ENCODE peak calls at places on chromosomes 12 and 14, in five cellular contexts. N is mesendoderm, B is OCI-LY7, I is heart left ventricle, M is HL-60. V is an unnamed sample.

GRCh38 chr14:67158559-67158958 is 30.7 kb upstream of the GARIN2 start:
- DNase-seq in N (no peak), B (no peak), I (no peak), M (no peak), V (no peak)

GRCh38 chr12:51484119-51484518 is 59.5 kb downstream of the SLC4A8 start:
- DNase-seq in N (no peak), B (no peak), I (no peak), M (no peak), V (no peak)

GRCh38 chr12:91818236-91819131 is 327.2 kb downstream of the BTG1 start:
- DNase-seq in N (no peak), B (no peak), I (no peak), M (no peak), V (no peak)

GRCh38 chr12:92170050-92170449 is 24.4 kb upstream of the BTG1 start:
- DNase-seq in N (no peak), B (no peak), I (no peak), M (no peak), V (no peak)

GRCh38 chr12:104576980-104577925 is 120.5 kb downstream of the CHST11 start:
- DNase-seq in N (no peak), B (no peak), I (no peak), M (no peak), V (no peak)

GRCh38 chr12:44294649-44295048 is 458.8 kb downstream of the TMEM117 start:
- DNase-seq in N (no peak), B (peak; percentile 17), I (no peak), M (no peak), V (no peak)

GRCh38 chr14:67050892-67051291 is 138.3 kb upstream of the GARIN2 start:
- DNase-seq in N (no peak), B (no peak), I (no peak), M (no peak), V (no peak)

GRCh38 chr12:57180321-57180989 is 33.0 kb upstream of the LRP1-AS start:
- DNase-seq in N (no peak), B (no peak), I (no peak), M (no peak), V (no peak)

GRCh38 chr12:1435456-1435855 is 158.9 kb downstream of the FBXL14 start:
- DNase-seq in N (no peak), B (no peak), I (no peak), M (no peak), V (no peak)

GRCh38 chr12:122013792-122014590 is 7.7 kb upstream of the BCL7A start:
- DNase-seq in N (no peak), B (peak; percentile 79), I (no peak), M (no peak), V (no peak)

GRCh38 chr12:75720807-75721206 is 209.4 kb upstream of the KRR1 start:
- DNase-seq in N (peak; percentile 90), B (no peak), I (no peak), M (no peak), V (no peak)

GRCh38 chr12:75724913-75725312 is 213.5 kb upstream of the KRR1 start:
- DNase-seq in N (no peak), B (no peak), I (peak; percentile 67), M (no peak), V (no peak)

GRCh38 chr12:75722714-75723200 is 211.3 kb upstream of the KRR1 start:
- DNase-seq in N (peak; percentile 69), B (peak; percentile 21), I (peak; percentile 59), M (peak; percentile 73), V (no peak)

GRCh38 chr12:75721231-75721641 is 209.8 kb upstream of the KRR1 start:
- DNase-seq in N (no peak), B (no peak), I (no peak), M (no peak), V (no peak)

GRCh38 chr12:75721790-75722189 is 210.4 kb upstream of the KRR1 start:
- DNase-seq in N (no peak), B (no peak), I (no peak), M (no peak), V (no peak)
- H3K27ac ChIP-seq in N (no peak overlapping the region), B (no peak overlapping the region), I (peak overlapping the region; percentile 75), M (no peak overlapping the region), V (no peak overlapping the region)

GRCh38 chr12:53694746-53695145 is 18.9 kb upstream of the ATP5MC2 start:
- DNase-seq in N (no peak), B (no peak), I (no peak), M (no peak), V (no peak)

GRCh38 chr12:53698948-53699672 is 23.2 kb upstream of the ATP5MC2 start:
- DNase-seq in N (no peak), B (no peak), I (no peak), M (no peak), V (no peak)

GRCh38 chr12:53696655-53697321 is 20.9 kb upstream of the ATP5MC2 start:
- DNase-seq in N (no peak), B (no peak), I (no peak), M (no peak), V (no peak)

GRCh38 chr12:53696285-53696654 is 20.4 kb upstream of the ATP5MC2 start:
- DNase-seq in N (peak; percentile 98), B (peak; percentile 31), I (peak; percentile 63), M (no peak), V (no peak)

GRCh38 chr12:53695148-53696138 is 19.6 kb upstream of the ATP5MC2 start:
- DNase-seq in N (peak; percentile 59), B (no peak), I (no peak), M (no peak), V (peak; percentile 84)
- H3K4me3 ChIP-seq in N (no peak overlapping the region), B (no peak overlapping the region), I (peak overlapping the region; percentile 50), M (no peak overlapping the region), V (no peak overlapping the region)

GRCh38 chr12:79548525-79548924 is 142.2 kb downstream of the PAWR start:
- DNase-seq in N (peak; percentile 21), B (no peak), I (no peak), M (no peak), V (no peak)

GRCh38 chr12:79549531-79550271 is 141.1 kb downstream of the PAWR start:
- DNase-seq in N (peak; percentile 40), B (no peak), I (no peak), M (no peak), V (no peak)

GRCh38 chr12:79547735-79548347 is 142.9 kb downstream of the PAWR start:
- DNase-seq in N (peak; percentile 90), B (peak; percentile 51), I (no peak), M (no peak), V (no peak)

GRCh38 chr12:79546461-79547043 is 144.2 kb downstream of the PAWR start:
- DNase-seq in N (peak; percentile 79), B (no peak), I (no peak), M (no peak), V (no peak)

DNA sequence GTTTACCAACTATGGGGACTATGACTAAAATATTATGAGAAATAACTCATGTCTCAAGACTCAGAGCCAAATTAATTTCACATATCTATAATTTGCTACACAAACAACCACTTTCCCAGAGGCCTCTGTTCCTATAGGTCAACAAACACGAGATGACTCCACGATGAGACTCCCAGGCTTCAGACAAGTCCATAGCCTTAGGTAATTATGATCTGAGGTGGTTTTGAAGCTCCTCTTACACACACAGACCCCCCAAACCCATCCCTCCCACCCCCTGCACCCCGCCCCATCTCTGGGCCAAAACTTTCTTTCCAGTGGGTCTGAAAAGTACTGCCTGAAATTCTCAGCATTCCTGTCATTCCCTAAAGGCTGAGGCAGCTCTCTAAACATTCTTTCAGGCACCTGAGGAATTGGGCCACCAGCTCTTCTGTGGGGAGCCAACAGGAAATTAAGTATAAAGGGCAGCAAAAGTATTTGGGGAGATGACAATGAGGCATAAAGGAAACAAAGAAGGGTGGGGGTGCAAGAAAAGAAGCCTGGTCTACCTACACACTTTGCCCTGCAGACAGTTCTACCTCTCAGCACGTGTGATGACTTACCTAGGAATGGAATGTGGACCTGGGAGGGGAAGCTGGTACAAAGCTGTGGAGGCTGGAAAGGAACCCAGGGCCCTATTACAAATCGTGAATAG is 143.6 kb downstream of the PAWR start:
- DNase-seq in N (peak; percentile 99), B (no peak), I (no peak), M (no peak), V (no peak)
- H3K27ac ChIP-seq in N (peak overlapping the region; percentile 96), B (no peak overlapping the region), I (no peak overlapping the region), M (no peak overlapping the region), V (peak overlapping the region; percentile 96)

GRCh38 chr14:26719514-26719913 is 121.7 kb upstream of the NOVA1 start:
- DNase-seq in N (no peak), B (no peak), I (no peak), M (no peak), V (no peak)

DNA sequence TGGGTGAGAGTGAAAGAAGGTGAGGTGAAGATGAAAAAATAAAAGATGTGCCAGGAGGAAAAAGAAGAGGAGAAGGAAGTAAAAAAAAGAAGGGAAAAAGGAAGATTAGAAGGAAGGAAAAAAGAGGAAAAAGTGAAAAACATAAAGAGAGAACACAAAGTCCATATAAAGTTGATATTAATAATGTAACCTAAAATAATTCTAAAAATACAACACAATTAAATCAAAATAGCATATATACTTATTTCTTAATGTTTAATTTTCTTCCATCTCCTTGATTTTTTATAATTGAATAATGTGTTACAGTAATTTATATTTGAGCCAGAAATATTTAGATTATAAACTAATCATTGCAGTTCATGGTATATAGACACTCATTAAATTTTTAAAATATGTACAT is 124.4 kb upstream of the NOVA1 start:
- DNase-seq in N (no peak), B (no peak), I (no peak), M (no peak), V (no peak)
- H3K4me3 ChIP-seq in N (no peak overlapping the region), B (no peak overlapping the region), I (no peak overlapping the region), M (no peak overlapping the region), V (no peak overlapping the region)

GRCh38 chr14:48954446-48954845 is 631.7 kb downstream of the RPS29 start:
- DNase-seq in N (no peak), B (no peak), I (no peak), M (no peak), V (no peak)
- H3K27ac ChIP-seq in N (no peak overlapping the region), B (no peak overlapping the region), I (no peak overlapping the region), M (no peak overlapping the region), V (no peak overlapping the region)

DNA sequence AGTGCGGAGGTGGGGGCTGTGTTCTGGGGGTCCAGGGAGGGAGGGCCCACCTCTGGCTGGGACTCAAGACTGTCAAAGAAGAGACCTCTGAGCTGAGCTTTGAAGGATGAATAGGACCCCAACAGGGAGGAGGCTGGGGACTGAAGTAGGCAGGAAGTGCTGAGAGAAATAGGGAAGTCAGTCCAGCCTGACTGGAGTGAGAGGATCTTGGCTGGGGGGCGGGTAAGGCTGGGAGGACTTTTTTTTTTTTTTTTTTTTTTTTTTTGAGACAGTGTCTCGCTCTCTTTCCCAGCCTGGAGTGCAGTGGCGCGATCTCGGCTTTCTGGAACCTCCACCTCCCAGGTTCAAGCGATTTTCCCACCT is 8.0 kb upstream of the RACGAP1 start:
- DNase-seq in N (no peak), B (no peak), I (peak; percentile 36), M (peak; percentile 72), V (no peak)
- H3K4me3 ChIP-seq in N (no peak overlapping the region), B (no peak overlapping the region), I (peak overlapping the region; percentile 43), M (peak overlapping the region; percentile 55), V (no peak overlapping the region)

GRCh38 chr14:96191355-96191754 is 13.3 kb upstream of the BDKRB2 start:
- DNase-seq in N (no peak), B (no peak), I (no peak), M (no peak), V (no peak)
- H3K27ac ChIP-seq in N (peak overlapping the region; percentile 29), B (no peak overlapping the region), I (no peak overlapping the region), M (no peak overlapping the region), V (no peak overlapping the region)

GRCh38 chr14:98226411-98226810 is 1045.6 kb downstream of the BCL11B start:
- DNase-seq in N (no peak), B (no peak), I (no peak), M (no peak), V (no peak)
- H3K4me3 ChIP-seq in N (no peak overlapping the region), B (no peak overlapping the region), I (no peak overlapping the region), M (no peak overlapping the region), V (no peak overlapping the region)

GRCh38 chr12:65611396-65611795 is 212.9 kb upstream of the HMGA2 start:
- DNase-seq in N (no peak), B (no peak), I (no peak), M (no peak), V (no peak)
- H3K27ac ChIP-seq in N (no peak overlapping the region), B (no peak overlapping the region), I (no peak overlapping the region), M (no peak overlapping the region), V (no peak overlapping the region)

V was measured in aorta.